ENCODE peak calls at places on chromosome 22, in seven cellular contexts. N, H, A, J, Y, E and G are unnamed samples.

GRCh38 chr22:20763630-20764029 is 10.3 kb upstream of the SERPIND1 start:
- DNase-seq in N (no peak), H (no peak), A (no peak), J (no peak), Y (no peak), E (no peak), G (no peak)

GRCh38 chr22:32842486-32842885 is 41.0 kb downstream of the TIMP3 start:
- DNase-seq in N (no peak), H (no peak), A (no peak), J (no peak), Y (no peak), E (no peak), G (no peak)

GRCh38 chr22:44667276-44667675 is 34.7 kb upstream of the PRR5 start:
- DNase-seq in N (no peak), H (no peak), A (no peak), J (no peak), Y (no peak), E (peak), G (no peak)

GRCh38 chr22:42913874-42914510 is 56.9 kb upstream of the ARFGAP3 start:
- DNase-seq in N (no peak), H (no peak), A (no peak), J (no peak), Y (no peak), E (no peak), G (no peak)

GRCh38 chr22:49006207-49007012 is 821.3 kb downstream of the BRD1 start:
- DNase-seq in N (no peak), H (peak), A (peak), J (peak), Y (no peak), E (no peak), G (peak)

GRCh38 chr22:21026783-21027692 is 5.3 kb downstream of the SLC7A4 start:
- DNase-seq in N (no peak), H (no peak), A (no peak), J (no peak), Y (no peak), E (no peak), G (no peak)

GRCh38 chr22:44665115-44665514 is 36.9 kb upstream of the PRR5 start:
- DNase-seq in N (no peak), H (no peak), A (no peak), J (no peak), Y (no peak), E (peak), G (peak)

GRCh38 chr22:39214383-39215069 is 30.3 kb downstream of the PDGFB start:
- DNase-seq in N (peak), H (no peak), A (no peak), J (no peak), Y (no peak), E (peak), G (no peak)

GRCh38 chr22:48342732-48343131 is 1484.9 kb downstream of the BRD1 start:
- DNase-seq in N (no peak), H (no peak), A (no peak), J (no peak), Y (no peak), E (no peak), G (no peak)

GRCh38 chr22:40666151-40666848 is 13.0 kb upstream of the MCHR1 start:
- DNase-seq in N (no peak), H (no peak), A (no peak), J (no peak), Y (peak), E (no peak), G (no peak)

GRCh38 chr22:25388866-25389540 is 169.6 kb downstream of the CRYBB2 start:
- DNase-seq in N (no peak), H (no peak), A (no peak), J (no peak), Y (no peak), E (no peak), G (no peak)

GRCh38 chr22:43848366-43849171 is 13.7 kb downstream of the SULT4A1 start:
- DNase-seq in N (peak), H (no peak), A (no peak), J (peak), Y (no peak), E (no peak), G (no peak)

GRCh38 chr22:41862530-41863266 is 29.8 kb downstream of the SREBF2 start:
- DNase-seq in N (no peak), H (no peak), A (no peak), J (no peak), Y (no peak), E (no peak), G (no peak)

GRCh38 chr22:22959147-22959827 is 71.7 kb downstream of the IGLL5 start:
- DNase-seq in N (no peak), H (peak), A (peak), J (peak), Y (peak), E (no peak), G (no peak)

GRCh38 chr22:43188829-43189545 is 2.1 kb upstream of the TTLL12 start:
- DNase-seq in N (no peak), H (no peak), A (no peak), J (peak), Y (no peak), E (no peak), G (no peak)

GRCh38 chr22:44245438-44245837 is 64.7 kb downstream of the PARVG start:
- DNase-seq in N (peak), H (peak), A (peak), J (no peak), Y (no peak), E (no peak), G (no peak)

GRCh38 chr22:42800731-42801536 is 56.1 kb downstream of the ARFGAP3 start:
- DNase-seq in N (peak), H (no peak), A (no peak), J (no peak), Y (no peak), E (no peak), G (peak)

GRCh38 chr22:39364646-39365405 is 15.0 kb downstream of the SYNGR1 start:
- DNase-seq in N (no peak), H (no peak), A (no peak), J (no peak), Y (no peak), E (no peak), G (no peak)

GRCh38 chr22:35986085-35986484 is 42.5 kb downstream of the RBFOX2 start:
- DNase-seq in N (no peak), H (no peak), A (no peak), J (no peak), Y (no peak), E (no peak), G (no peak)

GRCh38 chr22:41256254-41256897 is 15.6 kb upstream of the CHADL start:
- DNase-seq in N (no peak), H (no peak), A (no peak), J (no peak), Y (peak), E (no peak), G (no peak)

GRCh38 chr22:44461083-44461375 is 37.0 kb downstream of the RTL6 start:
- DNase-seq in N (no peak), H (peak), A (no peak), J (no peak), Y (no peak), E (no peak), G (peak)

GRCh38 chr22:25453557-25453956 is 110.9 kb upstream of the GRK3 start:
- DNase-seq in N (no peak), H (no peak), A (no peak), J (no peak), Y (no peak), E (no peak), G (no peak)

GRCh38 chr22:26394787-26395186 is 34.3 kb upstream of the ASPHD2 start:
- DNase-seq in N (no peak), H (no peak), A (no peak), J (no peak), Y (no peak), E (no peak), G (no peak)

DNA sequence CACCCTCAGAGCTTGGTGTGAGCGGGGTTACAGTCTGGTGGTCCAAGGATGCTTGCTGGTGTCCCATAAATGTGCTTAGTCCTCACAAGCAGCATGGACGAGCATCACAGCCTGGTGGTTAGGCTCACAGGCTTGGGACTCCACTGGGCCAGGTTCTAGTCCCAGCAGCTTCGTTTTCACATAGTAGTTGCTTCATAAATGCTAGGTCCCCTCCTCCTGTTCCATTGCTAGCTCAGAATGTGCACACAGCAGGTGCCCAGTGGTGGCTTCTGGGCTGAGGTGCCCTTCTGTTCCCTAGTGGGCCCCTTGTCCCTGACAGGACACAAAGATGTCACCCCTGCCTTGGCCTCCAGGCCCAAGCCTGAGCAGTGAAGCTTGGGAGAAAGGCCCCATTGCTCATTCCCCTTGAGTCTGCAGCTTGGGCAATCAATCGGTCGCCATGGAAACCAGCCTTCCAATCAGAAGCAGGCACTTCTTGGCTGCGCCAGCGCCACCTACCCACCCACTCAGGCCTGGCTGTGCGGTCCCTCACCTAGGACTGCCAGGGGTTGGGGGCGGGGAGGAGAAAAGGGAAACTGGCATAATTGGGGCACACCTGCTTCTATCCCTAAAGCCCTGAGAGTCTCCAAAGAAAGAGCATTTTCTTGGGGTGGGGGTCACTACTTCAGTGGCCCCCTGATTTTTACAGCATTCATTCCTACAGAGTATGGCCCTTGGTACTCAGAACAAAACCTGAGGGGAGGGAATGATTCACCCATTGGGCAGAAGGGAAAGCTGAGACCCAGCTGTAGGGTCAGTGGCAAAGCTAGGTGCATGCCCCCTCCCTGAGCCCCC is 48.1 kb downstream of the CYTH4 start:
- DNase-seq in N (no peak), H (no peak), A (no peak), J (no peak), Y (no peak), E (no peak), G (no peak)
- TF ChIP-seq CTCF in N (no peak), H (no peak), A (no peak), J (no peak), Y (peak), E (no peak), G (no peak)

GRCh38 chr22:45969801-45970464 is 7.0 kb downstream of the WNT7B start:
- DNase-seq in N (no peak), H (no peak), A (no peak), J (no peak), Y (no peak), E (no peak), G (no peak)

GRCh38 chr22:45972091-45972867 is 4.7 kb downstream of the WNT7B start:
- DNase-seq in N (no peak), H (no peak), A (no peak), J (no peak), Y (no peak), E (no peak), G (no peak)

GRCh38 chr22:45969414-45969799 is 7.6 kb downstream of the WNT7B start:
- DNase-seq in N (no peak), H (no peak), A (no peak), J (no peak), Y (no peak), E (no peak), G (no peak)

GRCh38 chr22:45971389-45972028 is 5.5 kb downstream of the WNT7B start:
- DNase-seq in N (no peak), H (no peak), A (no peak), J (no peak), Y (no peak), E (no peak), G (no peak)

DNA sequence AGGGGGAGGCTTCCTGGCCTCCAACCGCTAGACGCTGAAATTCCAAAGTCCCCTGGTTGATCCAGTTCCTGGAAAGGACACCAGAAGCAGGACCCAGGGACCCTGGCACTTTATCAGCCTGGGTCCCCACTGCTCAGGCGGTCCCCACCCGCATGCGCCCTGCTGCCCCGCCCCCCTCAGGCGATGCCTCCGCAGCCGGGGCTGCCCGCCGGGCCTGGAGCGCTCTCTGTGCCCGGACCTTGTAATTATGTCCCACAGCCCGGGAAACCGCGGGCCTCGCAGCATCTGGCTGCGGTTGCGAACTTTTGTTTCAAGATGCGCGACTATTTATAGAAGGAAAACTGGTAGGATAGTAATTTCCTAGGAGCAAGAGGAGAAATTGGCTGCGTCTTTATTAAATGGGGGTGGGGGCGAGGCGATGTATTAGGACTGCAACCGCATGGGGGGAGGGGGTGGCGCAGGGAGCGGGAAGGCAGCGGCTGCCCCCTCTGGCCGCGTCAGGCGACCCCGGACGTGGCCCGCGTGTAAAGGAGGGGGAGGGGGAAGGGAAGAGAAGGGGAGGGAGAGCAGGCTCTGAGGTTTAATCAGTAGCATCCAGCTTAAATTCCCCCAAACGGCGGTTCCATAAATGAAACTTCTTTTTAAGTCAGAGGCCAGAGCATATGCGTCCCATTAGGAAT is 6.1 kb downstream of the WNT7B start:
- DNase-seq in N (no peak), H (no peak), A (no peak), J (no peak), Y (no peak), E (no peak), G (no peak)
- H3K4me3 ChIP-seq in N (peak), H (peak), A (peak), J (peak), Y (peak), E (peak), G (peak)

GRCh38 chr22:37229805-37230672 is 14.0 kb downstream of the RAC2 start:
- DNase-seq in N (no peak), H (no peak), A (no peak), J (peak), Y (no peak), E (peak), G (no peak)
- TF ChIP-seq CTCF in N (no peak), H (no peak), A (no peak), J (no peak), Y (no peak), E (no peak), G (no peak)

GRCh38 chr22:37641251-37641949 is 1.9 kb downstream of the SH3BP1 start:
- DNase-seq in N (no peak), H (no peak), A (no peak), J (no peak), Y (no peak), E (no peak), G (no peak)
- H3K4me3 ChIP-seq in N (no peak), H (no peak), A (no peak), J (no peak), Y (no peak), E (peak), G (peak)

GRCh38 chr22:28012811-28013460 is 93.9 kb upstream of the PITPNB start:
- DNase-seq in N (no peak), H (no peak), A (no peak), J (peak), Y (no peak), E (peak), G (no peak)
- TF ChIP-seq CTCF in N (no peak), H (no peak), A (no peak), J (no peak), Y (no peak), E (no peak), G (no peak)

GRCh38 chr22:31229402-31230140 is 17.5 kb downstream of the LIMK2 start:
- DNase-seq in N (no peak), H (no peak), A (peak), J (no peak), Y (no peak), E (no peak), G (no peak)
- H3K4me3 ChIP-seq in N (no peak), H (no peak), A (no peak), J (no peak), Y (no peak), E (peak), G (no peak)

GRCh38 chr22:50545522-50546325 is at the start of gene KLHDC7B:
- DNase-seq in N (no peak), H (no peak), A (no peak), J (no peak), Y (no peak), E (peak), G (no peak)
- TF ChIP-seq CTCF in N (no peak), H (no peak), A (no peak), J (no peak), Y (peak), E (no peak), G (no peak)